ENCODE peak calls at places on chromosome 6, in nine cellular contexts. C is vagina; I is ovary; B is stimulated activated CD4-positive, alpha-beta T cell treated with anti-CD3 and anti-CD28 coated beads, Interleukin-1b, Interleukin-23, amount 100 ng/mL, for 4 hours; U is IMR-90; D is AG09309; H is endothelial cell; Q is GM03348; X is activated CD4-positive, alpha-beta T cell treated with anti-CD3 and anti-CD28 coated beads, Interleukin-2, amount 50 U/mL, for 1 hour. E is an unnamed sample.

GRCh38 chr6:83343121-83343520 is 87.7 kb downstream of the ME1 start:
- DNase-seq in D (no peak), C (no peak), H (no peak), X (no peak), U (no peak), I (no peak), Q (no peak), B (no peak), E (no peak)

GRCh38 chr6:134063966-134064445 is 11.6 kb upstream of the SLC2A12 start:
- DNase-seq in X (peak), Q (peak), H (peak), I (peak), U (peak), D (peak), B (peak), C (peak), E (peak)

GRCh38 chr6:40187654-40188053 is 253.4 kb upstream of the MOCS1 start:
- DNase-seq in B (no peak), Q (no peak), D (no peak), C (no peak), I (no peak), U (no peak), H (no peak), X (no peak), E (no peak)

GRCh38 chr6:121592261-121592935 is 157.0 kb downstream of the GJA1 start:
- DNase-seq in I (no peak), X (no peak), B (no peak), C (no peak), D (no peak), U (no peak), Q (no peak), H (no peak), E (no peak)

GRCh38 chr6:143964667-143965066 is 43.4 kb downstream of the PLAGL1 start:
- DNase-seq in B (no peak), D (no peak), H (peak), C (no peak), I (no peak), X (no peak), U (peak), Q (no peak), E (peak)

GRCh38 chr6:127117979-127118504 is 429 bp upstream of the RSPO3 start:
- DNase-seq in Q (peak), H (peak), C (no peak), I (no peak), U (no peak), D (no peak), X (no peak), B (no peak), E (peak)

GRCh38 chr6:76382201-76382600 is 309.7 kb upstream of the IMPG1 start:
- DNase-seq in C (no peak), D (no peak), I (no peak), Q (no peak), B (no peak), U (no peak), X (no peak), H (no peak), E (no peak)

GRCh38 chr6:21441386-21441785 is 152.2 kb upstream of the SOX4 start:
- DNase-seq in C (no peak), U (peak), Q (no peak), X (no peak), B (no peak), H (no peak), I (no peak), D (no peak), E (no peak)

GRCh38 chr6:143205170-143205879 is 144.6 kb downstream of the AIG1 start:
- DNase-seq in D (no peak), Q (peak), C (no peak), H (no peak), I (no peak), B (no peak), U (no peak), X (no peak), E (no peak)

GRCh38 chr6:3746119-3746691 is 5.3 kb downstream of the PXDC1 start:
- DNase-seq in Q (no peak), X (no peak), I (no peak), U (no peak), H (no peak), B (no peak), D (no peak), C (no peak), E (no peak)

GRCh38 chr6:160386869-160387518 is 38.8 kb downstream of the SLC22A3 start:
- DNase-seq in Q (no peak), C (no peak), I (no peak), U (no peak), H (no peak), D (no peak), B (no peak), X (no peak), E (no peak)

GRCh38 chr6:167027308-167027707 is 28.1 kb downstream of the CEP43 start:
- DNase-seq in D (no peak), C (no peak), I (no peak), B (no peak), X (no peak), H (no peak), Q (no peak), U (no peak), E (no peak)

GRCh38 chr6:32198866-32199265 is 6.4 kb upstream of the GPSM3 start:
- DNase-seq in H (no peak), Q (no peak), X (no peak), D (no peak), B (no peak), C (no peak), I (no peak), U (no peak), E (no peak)